ENCODE peak calls at places on chromosomes 4 and X, in four cellular contexts. S is spleen, J is HCT116, F is Panc1. X is an unnamed sample.

GRCh38 chr4:59553063-59553738 is 1646.9 kb upstream of the ADGRL3 start:
- DNase-seq in S (no peak), J (no peak), F (peak; percentile 33), X (no peak)

GRCh38 chr4:158810487-158811215 is 41.8 kb downstream of the FNIP2 start:
- DNase-seq in S (no peak), J (peak; percentile 8), F (peak; percentile 61), X (no peak)

GRCh38 chr4:111693754-111694153 is 451.5 kb upstream of the FAM241A start:
- DNase-seq in S (no peak), J (no peak), F (no peak), X (no peak)

GRCh38 chrX:97399400-97399799 is 515.7 kb downstream of the RPA4 start:
- DNase-seq in S (no peak), J (no peak), F (no peak), X (no peak)

GRCh38 chr4:26385690-26386089 is 64.9 kb downstream of the RBPJ start:
- DNase-seq in S (no peak), J (no peak), F (no peak), X (peak; percentile 36)

GRCh38 chr4:24551492-24552330 is 32.6 kb downstream of the DHX15 start:
- DNase-seq in S (no peak), J (peak; percentile 2), F (no peak), X (no peak)

GRCh38 chr4:13522282-13523104 is 21.8 kb downstream of the NKX3-2 start:
- DNase-seq in S (peak; percentile 69), J (no peak), F (no peak), X (peak; percentile 78)

GRCh38 chrX:129522184-129523059 is 868 bp downstream of the SMARCA1 start:
- DNase-seq in S (no peak), J (peak; percentile 16), F (no peak), X (peak; percentile 73)

GRCh38 chr4:35252866-35253265 is 991.4 kb downstream of the ARAP2 start:
- DNase-seq in S (no peak), J (peak; percentile 16), F (no peak), X (no peak)

GRCh38 chrX:123860983-123861382 is 1.1 kb downstream of the XIAP start:
- DNase-seq in S (no peak), J (no peak), F (no peak), X (no peak)

GRCh38 chr4:41887821-41888699 is 47.2 kb upstream of the TMEM33 start:
- DNase-seq in S (no peak), J (peak; percentile 34), F (no peak), X (no peak)

GRCh38 chrX:16579517-16579916 is 70.4 kb upstream of the S100G start:
- DNase-seq in S (no peak), J (no peak), F (no peak), X (no peak)

GRCh38 chrX:16573781-16574180 is 76.2 kb upstream of the S100G start:
- DNase-seq in S (no peak), J (no peak), F (no peak), X (no peak)

GRCh38 chrX:16577483-16578029 is 72.4 kb upstream of the S100G start:
- DNase-seq in S (no peak), J (no peak), F (no peak), X (no peak)

DNA sequence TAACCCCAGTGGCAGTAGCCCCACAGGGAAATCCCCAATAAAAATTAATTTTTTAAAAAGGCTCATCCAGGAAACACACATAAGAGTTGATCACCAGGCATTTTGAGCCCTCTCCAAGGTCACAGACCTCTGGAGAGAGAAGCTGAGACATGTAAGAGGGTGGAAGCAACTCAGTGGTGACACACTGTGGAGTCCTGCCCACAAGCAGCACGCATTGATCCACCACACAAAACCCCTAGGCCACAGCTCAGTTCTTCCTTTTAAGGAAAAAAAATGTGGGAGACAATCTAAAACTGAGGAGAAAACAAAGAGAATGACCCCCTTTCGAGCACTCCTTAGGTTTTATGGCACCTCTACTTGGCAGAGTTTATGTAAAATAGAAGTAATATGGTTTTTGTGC is 71.7 kb upstream of the S100G start:
- DNase-seq in S (no peak), J (no peak), F (no peak), X (no peak)
- H3K27ac ChIP-seq in S (no peak overlapping the region), J (no peak overlapping the region), F (no peak overlapping the region), X (no peak overlapping the region)

GRCh38 chr4:161791796-161792556 is 371.8 kb downstream of the FSTL5 start:
- DNase-seq in S (peak; percentile 66), J (no peak), F (no peak), X (peak; percentile 74)

DNA sequence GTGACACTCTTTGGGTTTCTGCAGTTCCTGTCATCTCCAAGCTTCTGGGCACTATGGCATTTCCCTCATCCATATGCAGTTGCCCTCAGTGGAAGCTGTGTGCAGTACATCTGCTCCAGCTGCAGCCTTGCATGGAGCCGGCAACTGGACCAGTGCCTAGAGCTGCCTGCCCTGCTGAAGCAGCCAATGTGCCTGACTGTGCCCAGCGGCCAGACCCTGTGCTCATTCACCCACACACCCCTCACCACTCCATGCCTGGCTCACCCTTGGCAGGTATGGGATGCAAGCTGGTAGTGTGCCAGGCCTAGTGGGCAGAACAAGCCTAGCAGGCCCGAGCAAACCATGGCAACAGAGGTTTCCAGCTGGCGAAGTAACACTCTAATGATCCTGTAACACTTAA is 370.8 kb downstream of the FSTL5 start:
- DNase-seq in S (no peak), J (no peak), F (no peak), X (no peak)
- H3K9me3 ChIP-seq in S (peaks cover 19% of the 10 kb centered on the region), J (no peaks in the 10 kb centered on the region), F (no peaks in the 10 kb centered on the region), X (no peaks in the 10 kb centered on the region)

DNA sequence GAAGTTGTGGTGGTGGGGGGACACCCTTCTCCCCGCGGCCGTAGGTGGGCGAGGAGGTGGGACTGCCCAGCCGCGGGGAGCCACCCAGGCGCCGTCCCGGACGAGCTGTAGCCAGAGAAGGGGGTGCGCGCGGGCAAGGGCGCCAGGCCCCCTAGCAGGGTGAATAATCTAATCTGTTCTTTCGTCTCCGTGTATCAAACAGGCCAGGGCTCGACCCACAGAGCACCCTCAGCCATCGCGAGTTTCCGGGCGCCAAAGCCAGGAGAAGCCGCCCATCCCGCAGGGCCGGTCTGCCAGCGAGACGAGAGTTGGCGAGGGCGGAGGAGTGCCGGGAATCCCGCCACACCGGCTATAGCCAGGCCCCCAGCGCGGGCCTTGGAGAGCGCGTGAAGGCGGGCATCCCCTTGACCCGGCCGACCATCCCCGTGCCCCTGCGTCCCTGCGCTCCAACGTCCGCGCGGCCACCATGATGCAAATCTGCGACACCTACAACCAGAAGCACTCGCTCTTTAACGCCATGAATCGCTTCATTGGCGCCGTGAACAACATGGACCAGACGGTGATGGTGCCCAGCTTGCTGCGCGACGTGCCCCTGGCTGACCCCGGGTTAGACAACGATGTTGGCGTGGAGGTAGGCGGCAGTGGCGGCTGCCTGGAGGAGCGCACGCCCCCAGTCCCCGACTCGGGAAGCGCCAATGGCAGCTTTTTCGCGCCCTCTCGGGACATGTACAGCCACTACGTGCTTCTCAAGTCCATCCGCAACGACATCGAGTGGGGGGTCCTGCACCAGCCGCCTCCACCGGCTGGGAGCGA is 3.4 kb downstream of the MID1IP1 start:
- DNase-seq in S (peak; percentile 85), J (no peak), F (no peak), X (peak; percentile 24)
- TF ChIP-seq POLR2AphosphoS5 in S (peak; percentile 30), J (no peak), F (no peak), X (no peak)

DNA sequence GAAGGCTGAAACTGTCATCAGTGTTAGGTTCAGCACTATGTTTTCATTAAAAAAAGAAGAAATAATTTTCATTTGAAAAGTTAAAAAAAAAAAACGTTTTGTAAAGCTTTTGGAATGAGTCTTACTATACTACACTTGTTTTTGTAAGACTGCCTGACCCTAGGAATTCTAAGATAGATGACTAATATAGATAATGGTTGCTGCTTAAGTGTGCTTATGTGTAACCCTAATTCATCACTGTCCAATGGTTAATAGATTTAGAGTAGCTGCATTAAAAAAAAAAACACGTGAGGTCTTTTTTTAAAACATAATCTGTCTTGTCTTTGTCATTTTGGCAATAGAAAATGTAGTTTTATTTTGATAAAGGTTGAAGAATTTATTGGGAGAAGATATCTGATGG is 323.3 kb downstream of the IL1RAPL1 start:
- DNase-seq in S (no peak), J (no peak), F (no peak), X (no peak)
- H3K27ac ChIP-seq in S (no peak overlapping the region), J (no peak overlapping the region), F (no peak overlapping the region), X (no peak overlapping the region)

GRCh38 chr4:654526-654845 is 19.6 kb downstream of the ATP5ME start:
- DNase-seq in S (peak; percentile 67), J (no peak), F (no peak), X (no peak)
- H3K9me3 ChIP-seq in S (no peaks in the 10 kb centered on the region), J (no peaks in the 10 kb centered on the region), F (no peaks in the 10 kb centered on the region), X (no peaks in the 10 kb centered on the region)

GRCh38 chrX:53398216-53398615 is 24.2 kb downstream of the SMC1A start:
- DNase-seq in S (no peak), J (no peak), F (no peak), X (no peak)

GRCh38 chrX:53395605-53396298 is 26.7 kb downstream of the SMC1A start:
- DNase-seq in S (no peak), J (no peak), F (no peak), X (no peak)
- TF ChIP-seq POLR2AphosphoS5 in S (no peak), J (no peak), F (no peak), X (no peak)

DNA sequence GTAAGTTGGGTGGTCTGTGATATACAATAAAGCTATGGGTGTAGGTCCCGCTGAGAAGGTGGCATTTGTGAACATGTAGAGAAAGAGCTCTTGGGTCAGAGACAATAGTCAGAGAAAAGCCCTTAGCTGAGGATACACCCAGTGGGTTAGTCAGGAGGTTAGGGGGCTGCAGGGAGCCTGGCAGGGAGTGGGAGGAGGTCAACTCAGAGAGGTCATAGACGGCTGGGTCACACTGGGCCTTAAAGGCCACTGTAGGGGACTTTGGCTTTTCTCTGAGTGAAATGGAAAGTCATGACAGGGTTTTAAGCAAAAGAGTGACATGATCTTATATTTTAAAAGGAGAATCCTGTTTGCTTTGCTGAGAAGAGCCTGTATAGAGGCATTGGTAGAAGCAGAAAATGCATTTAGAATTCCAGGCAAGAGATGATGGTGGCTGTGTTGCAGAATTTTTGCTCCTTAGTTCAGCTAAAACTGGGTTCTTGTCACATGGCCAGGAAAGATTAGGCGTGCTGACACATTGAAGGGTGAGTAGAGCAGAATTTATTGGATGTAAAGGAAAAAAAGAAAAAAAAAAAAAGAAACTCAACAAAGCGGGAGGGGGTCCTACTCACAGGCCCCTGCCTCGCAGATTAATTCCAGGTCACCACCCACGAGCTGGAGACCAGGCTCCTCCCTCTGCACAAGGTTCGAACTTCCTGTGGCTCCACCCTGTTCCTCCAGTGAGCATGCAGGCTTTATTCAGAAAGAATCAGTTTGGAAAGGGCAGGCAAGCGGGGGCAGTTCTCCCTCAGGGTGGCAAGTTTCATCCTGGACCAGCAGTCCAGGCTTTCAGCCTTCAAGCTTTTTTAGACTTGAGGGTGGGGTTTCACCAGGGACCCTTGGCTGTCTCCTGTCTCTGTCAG is 16.9 kb downstream of the MGST2 start:
- DNase-seq in S (no peak), J (no peak), F (no peak), X (no peak)
- H3K27ac ChIP-seq in S (no peak overlapping the region), J (no peak overlapping the region), F (no peak overlapping the region), X (peak overlapping the region; percentile 16)

GRCh38 chrX:144946696-144947095 is 300.6 kb upstream of the SPANXN1 start:
- DNase-seq in S (no peak), J (no peak), F (no peak), X (no peak)
- H3K9me3 ChIP-seq in S (no peaks in the 10 kb centered on the region), J (no peaks in the 10 kb centered on the region), F (no peaks in the 10 kb centered on the region), X (no peaks in the 10 kb centered on the region)

GRCh38 chrX:48626401-48627298 is 29.4 kb downstream of the WDR13 start:
- DNase-seq in S (no peak), J (no peak), F (no peak), X (no peak)
- TF ChIP-seq POLR2AphosphoS5 in S (no peak), J (no peak), F (no peak), X (no peak)

GRCh38 chrX:153492153-153492454 is 2.7 kb upstream of the BGN start:
- DNase-seq in S (no peak), J (no peak), F (no peak), X (no peak)
- H3K27ac ChIP-seq in S (no peak overlapping the region), J (no peak overlapping the region), F (no peak overlapping the region), X (peak overlapping the region; percentile 71)

X was measured in upper lobe of left lung.